ENCODE peak calls at places on chromosomes 11 and 22, in ten cellular contexts. F is HepG2, S is heart left ventricle, X is HCT116, L is right lobe of liver, D is upper lobe of left lung, B is A549, A is K562, M is GM12878, V is body of pancreas. Q is an unnamed sample.

GRCh38 chr11:93567406-93567819 is 24.2 kb upstream of the SMCO4 start:
- ATAC-seq in F (peak; percentile 31), S (peak; percentile 96), X (no peak), L (peak; percentile 86), D (no peak), B (no peak), A (no peak), M (no peak), V (peak; percentile 83), Q (peak; percentile 72)

GRCh38 chr11:1270476-1270875 is 39.0 kb downstream of the TOLLIP start:
- ATAC-seq in F (peak; percentile 23), S (no peak), X (no peak), L (peak; percentile 19), D (no peak), B (peak; percentile 15), A (no peak), M (no peak), V (no peak), Q (no peak)

GRCh38 chr22:50045211-50046018 is 12.7 kb downstream of the TTLL8 start:
- ATAC-seq in F (no peak), S (no peak), X (no peak), L (no peak), D (peak; percentile 7), B (no peak), A (no peak), M (no peak), V (no peak), Q (no peak)

GRCh38 chr11:13963169-13963948 is 836 bp downstream of the SPON1 start:
- ATAC-seq in F (peak; percentile 36), S (peak; percentile 64), X (no peak), L (peak; percentile 23), D (no peak), B (no peak), A (no peak), M (no peak), V (peak; percentile 30), Q (peak; percentile 47)

GRCh38 chr11:111557425-111558111 is 17.0 kb downstream of the LAYN start:
- ATAC-seq in F (no peak), S (no peak), X (no peak), L (no peak), D (no peak), B (peak; percentile 77), A (no peak), M (no peak), V (no peak), Q (peak; percentile 81)

GRCh38 chr11:34600339-34601084 is 20.4 kb upstream of the EHF start:
- ATAC-seq in F (peak; percentile 92), S (peak; percentile 73), X (peak; percentile 70), L (peak; percentile 96), D (peak; percentile 87), B (peak; percentile 91), A (peak; percentile 82), M (no peak), V (peak; percentile 90), Q (no peak)

GRCh38 chr22:42892156-42892555 is 35.1 kb upstream of the ARFGAP3 start:
- ATAC-seq in F (no peak), S (peak; percentile 10), X (no peak), L (no peak), D (no peak), B (no peak), A (no peak), M (no peak), V (no peak), Q (no peak)

GRCh38 chr11:70423523-70424505 is 25.5 kb downstream of the CTTN start:
- ATAC-seq in F (peak; percentile 31), S (peak; percentile 11), X (peak; percentile 49), L (no peak), D (no peak), B (no peak), A (peak; percentile 67), M (peak; percentile 91), V (no peak), Q (no peak)

GRCh38 chr11:69411257-69411924 is 70.1 kb upstream of the LINC01488 start:
- ATAC-seq in F (no peak), S (no peak), X (no peak), L (no peak), D (no peak), B (no peak), A (no peak), M (peak; percentile 36), V (no peak), Q (no peak)

GRCh38 chr11:65639623-65640482 is 2.0 kb downstream of the SIPA1 start:
- ATAC-seq in F (no peak), S (peak; percentile 1), X (no peak), L (peak; percentile 20), D (peak; percentile 1), B (no peak), A (no peak), M (peak; percentile 70), V (no peak), Q (no peak)

DNA sequence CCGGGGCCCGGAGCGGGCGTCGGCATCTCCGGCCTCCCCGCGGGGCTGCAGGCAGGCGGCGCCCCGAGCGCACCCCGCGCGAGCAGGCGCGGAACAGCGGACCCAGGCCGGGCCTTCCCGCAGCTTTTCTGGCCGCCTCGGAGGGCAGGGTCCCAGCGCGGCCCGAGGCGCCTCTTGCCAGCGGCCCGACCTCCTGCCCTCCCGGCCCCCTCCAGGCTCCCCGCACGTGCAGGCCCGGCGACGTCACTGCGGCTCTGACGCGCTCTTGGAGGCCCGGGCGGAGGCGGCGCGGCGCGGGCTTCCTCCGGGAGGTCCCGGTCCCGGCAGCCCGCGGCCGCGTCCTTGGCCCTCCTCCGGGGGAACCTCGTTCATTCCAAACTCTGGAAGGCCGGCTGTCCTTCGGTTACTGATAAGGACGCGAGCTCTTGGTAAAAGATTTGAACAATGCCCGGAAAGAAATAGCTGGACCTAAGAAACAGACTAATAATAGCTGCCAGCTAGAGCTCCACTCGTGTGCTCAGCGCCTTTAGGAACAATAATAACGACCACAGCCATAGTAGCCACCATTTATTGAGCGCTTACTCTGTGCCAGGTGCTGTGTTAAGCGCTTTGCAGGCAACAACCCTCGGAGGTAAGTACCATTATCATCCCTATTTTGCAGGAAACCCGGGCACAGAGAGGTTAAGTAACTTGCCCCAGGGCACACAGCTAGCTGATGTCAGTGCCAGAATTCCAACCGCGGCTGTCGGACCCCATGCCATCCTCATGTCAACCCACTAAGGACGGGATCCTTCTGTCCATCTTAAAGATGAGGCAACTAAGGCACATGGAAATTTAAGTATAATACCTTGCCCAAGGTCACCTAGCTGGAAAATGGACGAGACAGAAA is 39.1 kb upstream of the CREB3L1 start:
- ATAC-seq in F (peak; percentile 47), S (peak; percentile 69), X (peak; percentile 49), L (peak; percentile 42), D (peak; percentile 51), B (peak; percentile 60), A (peak; percentile 50), M (peak; percentile 47), V (peak; percentile 51), Q (peak; percentile 67)
- TF ChIP-seq POLR2A in F (no peak), S (no peak), X (no peak), L (no peak), D (peak; percentile 67), B (no peak), A (no peak), M (no peak), V (no peak), Q (no peak)

DNA sequence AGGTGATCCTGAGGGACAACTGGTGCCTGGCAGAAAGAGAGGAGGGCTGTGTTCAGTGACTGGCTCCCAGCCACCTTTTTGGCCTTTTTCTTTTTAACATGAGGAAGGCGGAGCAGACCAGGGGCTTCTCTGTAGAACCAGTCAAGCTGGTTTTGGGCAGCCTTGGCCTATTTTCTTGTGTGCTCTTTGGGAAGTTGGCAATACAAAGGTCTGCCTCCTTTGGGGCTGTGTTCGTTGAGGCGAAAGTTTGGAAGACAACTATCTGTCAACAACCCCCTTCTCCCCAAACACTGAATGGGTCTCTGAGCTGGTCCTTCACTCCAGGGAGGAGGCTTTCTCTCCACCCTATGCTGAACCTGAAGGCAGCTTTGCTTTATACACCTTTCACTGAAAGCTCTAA is 8.5 kb downstream of the MARK2 start:
- ATAC-seq in F (no peak), S (no peak), X (peak; percentile 68), L (no peak), D (peak; percentile 63), B (no peak), A (no peak), M (no peak), V (peak; percentile 86), Q (no peak)
- H3K4me3 ChIP-seq in F (no peak overlapping the region), S (no peak overlapping the region), X (peak overlapping the region; percentile 13), L (no peak overlapping the region), D (no peak overlapping the region), B (no peak overlapping the region), A (no peak overlapping the region), M (no peak overlapping the region), V (no peak overlapping the region), Q (no peak overlapping the region)

GRCh38 chr11:117197006-117197405 is 2.2 kb upstream of the TAGLN start:
- ATAC-seq in F (no peak), S (no peak), X (no peak), L (no peak), D (no peak), B (no peak), A (no peak), M (no peak), V (no peak), Q (no peak)

GRCh38 chr11:117195208-117195607 is 4.0 kb upstream of the TAGLN start:
- ATAC-seq in F (no peak), S (no peak), X (no peak), L (no peak), D (no peak), B (no peak), A (no peak), M (no peak), V (peak; percentile 64), Q (no peak)

GRCh38 chr11:117197516-117198456 is 1.4 kb upstream of the TAGLN start:
- ATAC-seq in F (peak; percentile 44), S (no peak), X (peak; percentile 44), L (peak; percentile 3), D (no peak), B (no peak), A (peak; percentile 75), M (peak; percentile 15), V (no peak), Q (peak; percentile 64)

GRCh38 chr11:117194267-117194666 is 4.9 kb upstream of the TAGLN start:
- ATAC-seq in F (no peak), S (no peak), X (no peak), L (no peak), D (no peak), B (no peak), A (no peak), M (no peak), V (no peak), Q (no peak)

GRCh38 chr11:117195761-117196160 is 3.4 kb upstream of the TAGLN start:
- ATAC-seq in F (no peak), S (no peak), X (no peak), L (no peak), D (no peak), B (no peak), A (no peak), M (no peak), V (no peak), Q (no peak)
- TF ChIP-seq POLR2A in F (no peak), S (no peak), X (no peak), L (no peak), D (no peak), B (no peak), A (no peak), M (no peak), V (no peak), Q (no peak)

GRCh38 chr11:124238512-124238911 is 2.4 kb upstream of the OR8G1 start:
- ATAC-seq in F (no peak), S (no peak), X (no peak), L (no peak), D (no peak), B (no peak), A (peak; percentile 74), M (no peak), V (no peak), Q (no peak)

DNA sequence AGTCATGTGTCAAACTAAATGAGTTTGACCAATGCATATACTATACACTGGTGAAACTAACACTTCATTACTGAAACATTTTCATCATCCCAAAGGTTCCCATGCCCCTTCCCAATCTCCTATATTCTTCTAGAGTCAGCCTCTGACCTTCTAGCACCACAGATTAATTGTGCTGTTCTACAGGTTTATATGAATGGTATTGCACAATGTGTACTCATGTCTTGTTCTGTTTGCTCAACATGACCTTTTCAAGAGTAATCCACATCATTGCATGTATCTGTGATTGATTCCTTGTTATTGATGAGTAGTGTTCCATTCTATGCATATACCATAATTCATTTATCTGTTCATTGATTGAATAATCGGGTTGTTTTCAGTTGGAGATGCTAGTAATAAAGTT is 7.5 kb upstream of the OR8G1 start:
- ATAC-seq in F (no peak), S (no peak), X (no peak), L (peak; percentile 53), D (no peak), B (no peak), A (no peak), M (no peak), V (no peak), Q (no peak)
- H3K4me3 ChIP-seq in F (no peak overlapping the region), S (no peak overlapping the region), X (no peak overlapping the region), L (no peak overlapping the region), D (no peak overlapping the region), B (no peak overlapping the region), A (no peak overlapping the region), M (no peak overlapping the region), V (no peak overlapping the region), Q (no peak overlapping the region)